ENCODE peak calls at places on chromosomes 6 and 20, in four cellular contexts. C is pancreas, K is body of pancreas, Q is PC-3. Z is an unnamed sample.
A peak's percentile ranks its signal among the peaks of the same experiment; 100 is the strongest.

GRCh38 chr6:54294965-54295532 is 13.2 kb upstream of the TINAG start:
- DNase-seq in Q (no peak), C (no peak), K (no peak), Z (no peak)

GRCh38 chr6:122184260-122184934 is 215.1 kb upstream of the HSF2 start:
- DNase-seq in C (no peak), K (no peak), Q (peak; percentile 19), Z (no peak)

GRCh38 chr6:33088258-33088930 is 12.6 kb downstream of the HLA-DPB1 start:
- DNase-seq in K (no peak), Q (peak; percentile 62), C (no peak), Z (no peak)

GRCh38 chr6:35161776-35162607 is 20.9 kb upstream of the TCP11 start:
- DNase-seq in K (peak; percentile 40), Q (no peak), C (no peak), Z (no peak)

GRCh38 chr20:4484431-4485057 is 237.2 kb upstream of the PRND start:
- DNase-seq in K (no peak), Q (no peak), C (no peak), Z (no peak)

GRCh38 chr20:46562373-46563169 is 12.1 kb upstream of the OCSTAMP start:
- DNase-seq in Q (peak; percentile 74), C (peak; percentile 59), K (peak; percentile 81), Z (no peak)

GRCh38 chr6:141848029-141848890 is 284.5 kb upstream of the GJE1 start:
- DNase-seq in K (peak; percentile 2), Q (peak; percentile 75), C (no peak), Z (no peak)

GRCh38 chr6:82123632-82124031 is 123.9 kb downstream of the IBTK start:
- DNase-seq in K (no peak), Q (no peak), C (no peak), Z (no peak)

GRCh38 chr20:23214903-23215302 is 128.8 kb upstream of the CD93 start:
- DNase-seq in Q (no peak), K (no peak), C (no peak), Z (no peak)

GRCh38 chr6:56864171-56864616 is 90.7 kb upstream of the BEND6 start:
- DNase-seq in K (no peak), Q (peak; percentile 75), C (no peak), Z (no peak)

GRCh38 chr20:9514072-9514460 is 324 bp upstream of the LAMP5 start:
- DNase-seq in K (no peak), C (no peak), Q (no peak), Z (no peak)
- H3K4me3 ChIP-seq in K (no peak overlapping the region), C (no peak overlapping the region), Q (peak overlapping the region; percentile 63), Z (no peak overlapping the region)

DNA sequence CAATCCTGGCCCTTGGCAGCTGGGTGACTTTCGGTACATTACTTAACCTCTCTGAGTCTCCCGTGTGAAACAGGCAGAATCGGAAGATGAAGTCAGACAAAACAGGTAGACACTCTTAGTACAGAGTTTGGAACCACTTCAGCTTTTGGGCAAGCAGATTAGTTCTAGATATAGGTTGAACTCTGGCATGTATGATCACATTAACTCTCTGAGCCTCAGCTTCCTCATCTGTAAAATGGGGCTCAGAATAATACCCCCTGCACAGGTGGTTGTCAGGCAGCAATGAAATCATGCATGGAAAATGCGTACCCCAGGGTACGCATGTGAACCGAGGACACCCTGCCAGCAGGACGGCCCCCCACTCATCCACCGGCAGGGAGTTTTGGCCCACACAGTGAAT is 87.7 kb downstream of the KCNB1 start:
- DNase-seq in C (no peak), Q (no peak), K (no peak), Z (no peak)
- H3K27ac ChIP-seq in C (no peak overlapping the region), Q (no peak overlapping the region), K (no peak overlapping the region), Z (no peak overlapping the region)

GRCh38 chr6:39770476-39770875 is 21.7 kb upstream of the DAAM2 start:
- DNase-seq in Q (no peak), C (no peak), K (no peak), Z (no peak)

GRCh38 chr6:39760246-39760952 is 31.8 kb upstream of the DAAM2 start:
- DNase-seq in K (no peak), C (no peak), Q (no peak), Z (no peak)

GRCh38 chr6:39769012-39769411 is 23.2 kb upstream of the DAAM2 start:
- DNase-seq in C (no peak), Q (no peak), K (no peak), Z (no peak)

GRCh38 chr6:39765508-39766065 is 26.6 kb upstream of the DAAM2 start:
- DNase-seq in Q (no peak), K (no peak), C (no peak), Z (no peak)
- H3K4me1 ChIP-seq in Q (no peaks in the 10 kb centered on the region), K (no peaks in the 10 kb centered on the region), C (no peaks in the 10 kb centered on the region), Z (no peaks in the 10 kb centered on the region)

GRCh38 chr6:84052204-84052882 is 18.8 kb downstream of the MRAP2 start:
- DNase-seq in Q (peak; percentile 34), C (peak; percentile 23), K (peak; percentile 64), Z (no peak)
- H3K4me3 ChIP-seq in Q (no peak overlapping the region), C (no peak overlapping the region), K (no peak overlapping the region), Z (no peak overlapping the region)

GRCh38 chr6:117674991-117675657 is at the start of gene NUS1:
- DNase-seq in K (peak; percentile 98), C (peak; percentile 97), Q (peak; percentile 94), Z (peak; percentile 97)
- H3K27ac ChIP-seq in K (peak within 1 kb of the TSS; percentile 27), C (no peak within 1 kb of the TSS), Q (no peak within 1 kb of the TSS), Z (peak within 1 kb of the TSS; percentile 60)

DNA sequence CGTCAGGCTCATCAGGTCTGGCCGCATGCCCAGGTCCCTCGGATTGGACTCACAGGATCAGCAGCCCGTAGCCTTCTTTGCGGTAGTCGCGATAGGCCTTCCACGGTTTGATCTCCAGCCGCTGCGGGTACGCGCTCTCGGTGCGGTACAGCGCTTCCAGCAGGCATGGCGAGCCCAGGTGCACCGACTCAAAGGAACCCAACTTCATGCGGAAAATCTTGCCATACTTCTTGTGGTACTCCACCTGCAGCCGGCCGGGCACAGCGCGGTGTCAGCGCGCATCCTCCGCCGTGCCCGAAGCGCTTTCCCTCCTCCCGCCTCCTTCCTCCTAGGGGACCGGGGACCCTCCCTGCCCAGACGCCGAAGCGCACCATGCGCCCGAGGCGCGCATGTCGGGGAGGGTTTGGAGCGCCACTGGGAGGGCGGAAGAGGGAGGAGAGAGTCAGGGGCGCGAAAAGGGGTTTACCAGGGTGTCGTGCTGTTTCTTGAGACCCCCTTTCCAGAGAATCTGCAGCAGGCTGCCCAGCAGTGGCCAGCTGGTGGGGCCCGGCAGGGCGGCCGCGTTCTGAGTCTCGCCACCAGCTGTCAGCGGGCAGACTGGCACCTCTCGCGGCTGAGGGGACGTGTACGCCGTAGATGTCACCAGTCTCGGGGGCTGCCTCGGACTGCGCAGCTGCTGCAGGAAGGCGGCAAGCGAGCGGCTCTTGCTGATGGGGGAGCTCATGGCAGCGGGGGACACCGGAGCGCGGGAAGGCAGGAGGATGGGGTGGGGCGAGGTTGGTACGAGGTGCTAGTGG is 732 bp downstream of the CYP24A1 start:
- DNase-seq in C (no peak), Q (no peak), K (no peak), Z (peak; percentile 85)
- H3K4me1 ChIP-seq in C (no peaks in the 10 kb centered on the region), Q (peaks cover 51% of the 10 kb centered on the region), K (peaks cover 18% of the 10 kb centered on the region), Z (peaks cover 48% of the 10 kb centered on the region)

GRCh38 chr20:1947535-1947846 is 46.4 kb downstream of the PDYN start:
- DNase-seq in Q (no peak), K (no peak), C (no peak), Z (no peak)
- H3K4me3 ChIP-seq in Q (no peak overlapping the region), K (no peak overlapping the region), C (no peak overlapping the region), Z (no peak overlapping the region)

GRCh38 chr6:12298995-12299394 is 8.8 kb downstream of the EDN1 start:
- DNase-seq in K (no peak), C (no peak), Q (no peak), Z (no peak)
- H3K27ac ChIP-seq in K (no peak overlapping the region), C (no peak overlapping the region), Q (no peak overlapping the region), Z (peak overlapping the region; percentile 90)

Z was measured in RWPE2.